ENCODE peak calls at places on chromosomes 11 and 22, in eight cellular contexts. D, B, T, W, N, V, X and Q are unnamed samples.

GRCh38 chr11:12755510-12755909 is 81.3 kb downstream of the TEAD1 start:
- DNase-seq in N (no peak), W (no peak), T (no peak), V (no peak), B (no peak), X (no peak), D (no peak), Q (no peak)

GRCh38 chr22:39351689-39352214 is 2.0 kb downstream of the SYNGR1 start:
- DNase-seq in D (no peak), N (peak), T (no peak), V (no peak), W (no peak), X (no peak), B (peak), Q (peak)

GRCh38 chr11:123590296-123590912 is 64.0 kb downstream of the SCN3B start:
- DNase-seq in X (no peak), T (no peak), V (peak), B (no peak), N (no peak), W (no peak), D (peak), Q (no peak)

GRCh38 chr11:64947202-64947814 is 11.6 kb upstream of the GPHA2 start:
- DNase-seq in X (no peak), W (no peak), B (no peak), D (no peak), V (no peak), T (no peak), N (no peak), Q (no peak)

GRCh38 chr11:119982517-119983239 is 155.2 kb downstream of the TRIM29 start:
- DNase-seq in D (no peak), V (no peak), B (no peak), X (no peak), T (no peak), W (no peak), N (no peak), Q (no peak)

GRCh38 chr11:125514336-125515101 is 18.5 kb upstream of the FEZ1 start:
- DNase-seq in V (no peak), T (peak), D (peak), W (peak), X (no peak), N (peak), B (peak), Q (peak)

GRCh38 chr11:130103296-130103814 is 33.7 kb downstream of the APLP2 start:
- DNase-seq in V (no peak), D (peak), X (no peak), N (no peak), B (no peak), W (no peak), T (no peak), Q (no peak)

GRCh38 chr22:45200862-45201511 is 37.3 kb downstream of the NUP50 start:
- DNase-seq in N (no peak), X (no peak), W (no peak), V (no peak), T (no peak), D (no peak), B (no peak), Q (no peak)